ENCODE peak calls at places on chromosomes 2 and 18, in four cellular contexts. M, J, V and B are unnamed samples.

GRCh38 chr2:186695081-186695756 is 1.4 kb downstream of the FAM171B start:
- DNase-seq in V (peak), M (peak), J (no peak), B (peak)

GRCh38 chr2:105184420-105184819 is 57.1 kb upstream of the GPR45 start:
- DNase-seq in J (no peak), V (no peak), M (no peak), B (no peak)

GRCh38 chr2:106285237-106285829 is 91.2 kb upstream of the UXS1 start:
- DNase-seq in M (no peak), V (no peak), J (no peak), B (no peak)

GRCh38 chr2:58734365-58734764 is 493.2 kb upstream of the FANCL start:
- DNase-seq in V (peak), M (no peak), J (no peak), B (peak)

GRCh38 chr18:27695054-27695453 is 481.9 kb downstream of the CDH2 start:
- DNase-seq in J (no peak), M (no peak), V (no peak), B (no peak)

GRCh38 chr2:60819936-60820335 is 61.4 kb upstream of the REL start:
- DNase-seq in M (no peak), V (no peak), J (no peak), B (no peak)

GRCh38 chr2:164792316-164793127 is 49.1 kb downstream of the COBLL1 start:
- DNase-seq in M (no peak), V (no peak), J (no peak), B (no peak)

GRCh38 chr2:10229462-10230099 is 73.1 kb upstream of the HPCAL1 start:
- DNase-seq in V (no peak), M (no peak), J (peak), B (no peak)

GRCh38 chr18:36132756-36133155 is 3.1 kb downstream of the ELP2 start:
- DNase-seq in V (no peak), M (no peak), J (no peak), B (no peak)

GRCh38 chr2:3265981-3266726 is 111.5 kb downstream of the EIPR1 start:
- DNase-seq in J (no peak), V (no peak), M (no peak), B (no peak)

GRCh38 chr2:78977661-78978145 is 47.8 kb upstream of the REG3G start:
- DNase-seq in M (peak), J (no peak), V (no peak), B (no peak)

GRCh38 chr2:14942991-14943390 is 310.5 kb downstream of the LRATD1 start:
- DNase-seq in J (no peak), M (no peak), V (no peak), B (no peak)

GRCh38 chr2:110717734-110718133 is 14.6 kb upstream of the ACOXL start:
- DNase-seq in V (no peak), J (no peak), M (no peak), B (no peak)

GRCh38 chr2:39845460-39846146 is 66.5 kb upstream of the THUMPD2 start:
- DNase-seq in J (no peak), V (peak), M (no peak), B (no peak)

GRCh38 chr2:152766908-152767307 is 48.5 kb downstream of the ARL6IP6 start:
- DNase-seq in M (no peak), J (no peak), V (peak), B (no peak)

GRCh38 chr18:13321923-13322322 is 103.4 kb downstream of the LDLRAD4 start:
- DNase-seq in M (no peak), J (no peak), V (peak), B (no peak)

GRCh38 chr18:8696749-8697211 is 8.6 kb upstream of the MTCL1 start:
- DNase-seq in J (peak), M (peak), V (peak), B (peak)

GRCh38 chr2:457287-457686 is 169.4 kb upstream of the ALKAL2 start:
- DNase-seq in M (no peak), V (no peak), J (no peak), B (no peak)

GRCh38 chr2:232330068-232330999 is 48.2 kb upstream of the ALPP start:
- DNase-seq in V (no peak), J (peak), M (no peak), B (no peak)

GRCh38 chr2:24262571-24262970 is 87.7 kb downstream of the FAM228A start:
- DNase-seq in J (no peak), M (no peak), V (peak), B (peak)

GRCh38 chr2:199195893-199196502 is 261.7 kb downstream of the SATB2 start:
- DNase-seq in J (no peak), M (peak), V (no peak), B (no peak)

GRCh38 chr2:128442891-128443302 is 124.2 kb upstream of the HS6ST1 start:
- DNase-seq in V (no peak), M (peak), J (no peak), B (no peak)

GRCh38 chr2:196170202-196170680 is 1.1 kb downstream of the STK17B start:
- DNase-seq in J (peak), V (peak), M (peak), B (peak)

GRCh38 chr18:49026501-49027378 is 76.0 kb upstream of the SMAD7 start:
- DNase-seq in J (no peak), V (no peak), M (no peak), B (no peak)

GRCh38 chr2:155223781-155224406 is 525.4 kb downstream of the KCNJ3 start:
- DNase-seq in V (peak), M (peak), J (no peak), B (peak)

GRCh38 chr2:128456281-128456680 is 137.6 kb upstream of the HS6ST1 start:
- DNase-seq in V (no peak), J (no peak), M (no peak), B (no peak)

GRCh38 chr18:58615150-58616132 is 13.4 kb downstream of the ALPK2 start:
- DNase-seq in J (peak), M (no peak), V (no peak), B (no peak)

GRCh38 chr2:174778479-174778962 is 14.2 kb upstream of the CHRNA1 start:
- DNase-seq in M (peak), J (peak), V (peak), B (no peak)

GRCh38 chr2:71306762-71307161 is 24.8 kb upstream of the ZNF638 start:
- DNase-seq in V (peak), J (no peak), M (no peak), B (no peak)

GRCh38 chr2:223100061-223100511 is 48.1 kb downstream of the KCNE4 start:
- DNase-seq in M (no peak), J (no peak), V (peak), B (no peak)

GRCh38 chr2:129885735-129886134 is 93.7 kb upstream of the RAB6C start:
- DNase-seq in J (no peak), M (peak), V (no peak), B (no peak)

GRCh38 chr18:9673296-9674251 is 34.5 kb upstream of the RAB31 start:
- DNase-seq in J (no peak), V (peak), M (peak), B (peak)

GRCh38 chr2:201858781-201859180 is 52.4 kb downstream of the CDK15 start:
- DNase-seq in M (peak), J (peak), V (no peak), B (peak)

GRCh38 chr2:85433511-85434089 is 15.1 kb downstream of the SH2D6 start:
- DNase-seq in J (no peak), M (no peak), V (peak), B (no peak)

GRCh38 chr2:124209441-124209840 is 184.4 kb downstream of the CNTNAP5 start:
- DNase-seq in M (no peak), J (no peak), V (no peak), B (no peak)

GRCh38 chr2:146388757-146389156 is 1456.1 kb upstream of the ACVR2A start:
- DNase-seq in J (no peak), M (peak), V (no peak), B (no peak)

GRCh38 chr2:164746713-164747112 is 94.9 kb downstream of the COBLL1 start:
- DNase-seq in V (no peak), J (no peak), M (no peak), B (no peak)